ENCODE peak calls at places on chromosomes 13 and 19, in four cellular contexts. One of them, this sample, is unnamed.

GRCh38 chr13:60509601-60510386 is 112.8 kb downstream of the TDRD3 start:
- DNase-seq in uterus: no peak
- DNase-seq in astrocyte of the cerebellum: no peak
- DNase-seq in upper lobe of right lung: no peak
- DNase-seq in this sample: no peak

GRCh38 chr19:35436477-35437141 is 11.4 kb upstream of the FFAR2 start:
- DNase-seq in uterus: peak; percentile 24
- DNase-seq in astrocyte of the cerebellum: no peak
- DNase-seq in upper lobe of right lung: no peak
- DNase-seq in this sample: no peak

GRCh38 chr19:45498411-45499195 is at the start of gene PPM1N:
- DNase-seq in uterus: no peak
- DNase-seq in astrocyte of the cerebellum: no peak
- DNase-seq in upper lobe of right lung: peak; percentile 72
- DNase-seq in this sample: no peak

GRCh38 chr19:2815191-2815614 is 4.5 kb upstream of the ZNF554 start:
- DNase-seq in uterus: no peak
- DNase-seq in astrocyte of the cerebellum: no peak
- DNase-seq in upper lobe of right lung: no peak
- DNase-seq in this sample: no peak

GRCh38 chr19:30070198-30070969 is 128.3 kb downstream of the URI1 start:
- DNase-seq in uterus: peak; percentile 3
- DNase-seq in astrocyte of the cerebellum: no peak
- DNase-seq in upper lobe of right lung: peak; percentile 57
- DNase-seq in this sample: no peak

GRCh38 chr19:58409010-58409790 is 751 bp downstream of the ZNF584 start:
- DNase-seq in uterus: no peak
- DNase-seq in astrocyte of the cerebellum: no peak
- DNase-seq in upper lobe of right lung: peak; percentile 73
- DNase-seq in this sample: no peak

GRCh38 chr13:27194209-27194608 is 22.6 kb upstream of the USP12 start:
- DNase-seq in uterus: no peak
- DNase-seq in astrocyte of the cerebellum: no peak
- DNase-seq in upper lobe of right lung: no peak
- DNase-seq in this sample: no peak

GRCh38 chr13:28181413-28181812 is 43.1 kb downstream of the PAN3 start:
- DNase-seq in uterus: no peak
- DNase-seq in astrocyte of the cerebellum: no peak
- DNase-seq in upper lobe of right lung: no peak
- DNase-seq in this sample: peak; percentile 46

GRCh38 chr13:113183450-113184129 is 24.9 kb downstream of the PCID2 start:
- DNase-seq in uterus: no peak
- DNase-seq in astrocyte of the cerebellum: no peak
- DNase-seq in upper lobe of right lung: no peak
- DNase-seq in this sample: no peak

GRCh38 chr13:94139393-94139995 is 340.0 kb downstream of the DCT start:
- DNase-seq in uterus: no peak
- DNase-seq in astrocyte of the cerebellum: no peak
- DNase-seq in upper lobe of right lung: no peak
- DNase-seq in this sample: no peak

GRCh38 chr13:28611021-28611420 is 47.9 kb upstream of the POMP start:
- DNase-seq in uterus: no peak
- DNase-seq in astrocyte of the cerebellum: no peak
- DNase-seq in upper lobe of right lung: no peak
- DNase-seq in this sample: no peak

DNA sequence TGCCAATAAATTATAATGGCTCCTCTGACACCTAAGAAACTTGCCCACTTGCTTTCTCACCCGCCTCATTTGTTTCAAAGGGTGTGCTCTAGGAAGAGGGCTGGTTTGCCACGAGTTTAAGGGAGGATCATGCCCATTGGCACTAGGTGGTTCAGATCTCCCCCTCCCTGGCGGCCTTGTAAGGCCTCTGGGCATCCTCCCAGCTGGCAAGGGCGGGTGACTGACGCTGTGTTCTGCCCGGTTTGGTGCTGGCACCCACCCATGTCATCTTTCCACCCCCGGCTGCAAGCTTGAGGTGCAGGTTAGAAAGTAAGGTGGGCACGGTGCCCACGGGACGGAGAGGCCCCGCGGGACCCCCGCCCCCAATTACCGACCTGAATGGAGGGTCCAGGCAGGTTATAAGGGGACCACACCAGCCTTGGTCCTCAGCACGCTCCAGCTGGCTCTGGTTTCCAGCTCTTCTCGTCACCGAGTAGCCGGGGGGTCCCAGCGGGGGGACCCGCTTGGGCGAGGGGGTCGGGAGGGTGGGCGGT is 90.4 kb downstream of the PTPRS start:
- DNase-seq in uterus: peak; percentile 27
- DNase-seq in astrocyte of the cerebellum: no peak
- DNase-seq in upper lobe of right lung: no peak
- DNase-seq in this sample: no peak
- TF ChIP-seq CTCF in uterus: no peak
- TF ChIP-seq CTCF in astrocyte of the cerebellum: no peak
- TF ChIP-seq CTCF in upper lobe of right lung: no peak
- TF ChIP-seq CTCF in this sample: no peak

DNA sequence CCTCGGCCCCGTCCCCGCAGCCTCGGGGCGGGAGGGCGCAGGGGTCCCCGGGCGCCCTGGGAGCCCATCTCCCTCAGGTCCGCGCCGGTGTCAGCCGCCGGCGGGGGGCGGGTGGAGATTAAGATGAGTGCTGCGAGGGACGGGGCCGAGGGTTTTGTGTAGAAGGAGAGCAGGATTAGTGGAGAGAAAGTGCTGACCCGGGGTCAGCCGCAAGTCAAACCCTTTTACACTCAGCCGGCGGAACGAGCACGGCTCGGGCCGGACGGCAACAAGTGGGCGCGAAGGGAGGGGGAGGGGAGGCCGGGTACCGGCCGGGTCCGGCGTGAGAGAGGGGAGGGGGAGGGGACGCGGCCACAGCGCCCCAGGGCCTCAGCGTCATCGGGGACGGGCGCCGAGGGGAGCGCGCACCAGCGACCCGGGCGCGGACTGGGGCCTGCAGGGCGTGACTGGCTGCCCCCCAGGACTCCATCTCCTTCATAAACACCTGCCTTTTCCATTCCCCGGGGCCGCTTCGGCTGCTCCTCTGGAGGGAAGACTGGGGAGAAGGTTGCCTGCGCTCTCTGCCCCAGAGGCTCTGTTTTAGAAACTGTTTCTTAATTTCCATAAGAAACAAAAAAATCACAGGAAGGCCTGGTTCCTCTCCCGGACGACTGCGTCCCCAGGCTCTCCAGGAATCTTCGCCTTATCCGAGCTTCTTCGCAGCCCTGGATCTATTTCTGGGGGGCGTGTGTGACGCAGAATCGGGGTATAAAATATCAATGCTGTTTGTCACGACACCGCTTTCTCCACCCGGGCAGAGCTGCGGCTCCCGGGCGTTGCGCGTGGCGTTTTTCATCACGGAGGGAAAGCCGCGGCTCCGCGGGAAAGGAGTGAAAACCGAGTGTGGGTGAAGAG is 6.5 kb downstream of the SOX1 start:
- DNase-seq in uterus: no peak
- DNase-seq in astrocyte of the cerebellum: no peak
- DNase-seq in upper lobe of right lung: no peak
- DNase-seq in this sample: no peak
- H3K4me3 ChIP-seq in uterus: no peak overlapping the region
- H3K4me3 ChIP-seq in astrocyte of the cerebellum: peak overlapping the region; percentile 24
- H3K4me3 ChIP-seq in upper lobe of right lung: no peak overlapping the region
- H3K4me3 ChIP-seq in this sample: no peak overlapping the region

GRCh38 chr19:11970174-11970573 is 5.3 kb downstream of the ZNF763 start:
- DNase-seq in uterus: no peak
- DNase-seq in astrocyte of the cerebellum: no peak
- DNase-seq in upper lobe of right lung: no peak
- DNase-seq in this sample: no peak

GRCh38 chr19:11963566-11964355 is 1.1 kb upstream of the ZNF763 start:
- DNase-seq in uterus: peak; percentile 75
- DNase-seq in astrocyte of the cerebellum: no peak
- DNase-seq in upper lobe of right lung: peak; percentile 88
- DNase-seq in this sample: no peak

GRCh38 chr19:11964858-11965645 is at the start of gene ZNF763:
- DNase-seq in uterus: peak; percentile 91
- DNase-seq in astrocyte of the cerebellum: no peak
- DNase-seq in upper lobe of right lung: peak; percentile 97
- DNase-seq in this sample: no peak

DNA sequence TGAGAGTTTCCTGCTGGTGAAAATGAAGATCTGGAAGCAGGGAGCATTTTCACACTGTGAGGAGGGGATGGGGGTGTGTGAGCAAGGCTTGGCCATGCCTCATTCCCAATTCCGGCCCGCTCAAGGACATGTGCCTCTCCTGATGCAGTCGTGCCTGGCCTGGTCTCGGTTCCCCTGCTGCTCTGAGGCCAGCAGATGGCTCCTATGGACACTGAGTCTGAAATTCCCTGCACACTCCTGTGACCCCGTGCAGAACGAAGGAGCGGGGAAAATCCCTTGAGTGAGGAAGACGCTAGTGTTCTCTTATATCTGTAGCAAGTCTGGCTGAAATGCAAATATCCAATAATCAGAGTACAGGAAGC is 363 bp upstream of the ZNF763 start:
- DNase-seq in uterus: no peak
- DNase-seq in astrocyte of the cerebellum: no peak
- DNase-seq in upper lobe of right lung: peak; percentile 72
- DNase-seq in this sample: no peak
- TF ChIP-seq CTCF in uterus: peak; percentile 24
- TF ChIP-seq CTCF in astrocyte of the cerebellum: no peak
- TF ChIP-seq CTCF in upper lobe of right lung: peak; percentile 13
- TF ChIP-seq CTCF in this sample: peak; percentile 16

DNA sequence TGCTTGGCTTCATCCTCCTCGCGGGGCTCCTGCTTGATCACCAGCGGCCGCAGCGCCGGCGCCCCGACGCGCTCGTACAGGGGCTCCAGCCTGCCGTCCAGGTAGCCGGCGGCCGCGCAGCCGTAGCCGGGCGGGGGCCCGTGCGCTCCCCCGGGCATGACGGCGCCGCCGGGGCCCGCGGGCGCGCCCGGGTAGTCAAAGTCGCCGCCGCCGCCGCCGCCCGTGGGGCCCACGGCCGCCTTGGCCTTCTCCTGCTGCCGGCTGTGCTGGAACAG is 497 bp downstream of the CEBPA start:
- DNase-seq in uterus: no peak
- DNase-seq in astrocyte of the cerebellum: no peak
- DNase-seq in upper lobe of right lung: no peak
- DNase-seq in this sample: no peak
- H3K4me3 ChIP-seq in uterus: peak overlapping the region; percentile 75
- H3K4me3 ChIP-seq in astrocyte of the cerebellum: no peak overlapping the region
- H3K4me3 ChIP-seq in upper lobe of right lung: peak overlapping the region; percentile 61
- H3K4me3 ChIP-seq in this sample: peak overlapping the region; percentile 45

DNA sequence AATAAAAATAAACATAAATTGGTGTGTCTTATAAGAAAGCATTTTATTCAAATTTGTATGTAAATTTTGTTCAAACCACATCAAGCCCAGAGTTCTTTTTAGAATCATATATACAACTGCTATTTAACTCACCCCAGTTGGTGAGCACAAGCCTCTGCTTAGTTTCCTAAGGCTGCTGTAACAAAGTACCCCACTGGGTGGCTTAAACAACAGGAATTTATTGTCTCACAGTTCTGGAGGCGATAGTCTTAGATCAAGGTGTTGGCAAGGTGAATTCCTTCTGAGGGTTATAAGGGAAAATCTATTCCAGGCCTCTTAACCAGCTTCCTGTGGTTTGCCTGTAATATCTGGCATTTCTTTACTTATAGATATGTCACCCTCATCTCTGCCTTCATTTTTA is 1133.5 kb downstream of the OLFM4 start:
- DNase-seq in uterus: no peak
- DNase-seq in astrocyte of the cerebellum: no peak
- DNase-seq in upper lobe of right lung: no peak
- DNase-seq in this sample: no peak
- TF ChIP-seq CTCF in uterus: no peak
- TF ChIP-seq CTCF in astrocyte of the cerebellum: no peak
- TF ChIP-seq CTCF in upper lobe of right lung: no peak
- TF ChIP-seq CTCF in this sample: no peak